ENCODE peak calls at places on chromosomes 3 and 15, in eight cellular contexts. One of them, this sample, is unnamed. For H3K4me1, the result is how much of the 10 kb centered on the place peaks cover.

GRCh38 chr15:98896002-98896721 is 111.4 kb downstream of the PGPEP1L start:
- DNase-seq in tibial artery: no peak
- DNase-seq in ovary: no peak
- DNase-seq in stomach: no peak
- DNase-seq in esophagus muscularis mucosa: no peak
- DNase-seq in endothelial cell of umbilical vein: peak
- DNase-seq in A549: peak
- DNase-seq in tibial nerve: no peak
- DNase-seq in this sample: peak

GRCh38 chr15:27853624-27854455 is 245.3 kb downstream of the OCA2 start:
- DNase-seq in A549: no peak
- DNase-seq in tibial nerve: no peak
- DNase-seq in ovary: no peak
- DNase-seq in tibial artery: no peak
- DNase-seq in endothelial cell of umbilical vein: no peak
- DNase-seq in esophagus muscularis mucosa: peak
- DNase-seq in stomach: peak
- DNase-seq in this sample: no peak

GRCh38 chr3:45760878-45761711 is 35.2 kb downstream of the SLC6A20 start:
- DNase-seq in endothelial cell of umbilical vein: peak
- DNase-seq in esophagus muscularis mucosa: no peak
- DNase-seq in tibial artery: no peak
- DNase-seq in stomach: peak
- DNase-seq in tibial nerve: peak
- DNase-seq in A549: peak
- DNase-seq in ovary: no peak
- DNase-seq in this sample: peak

GRCh38 chr15:31472636-31473383 is 146.2 kb downstream of the KLF13 start:
- DNase-seq in endothelial cell of umbilical vein: peak
- DNase-seq in A549: no peak
- DNase-seq in ovary: peak
- DNase-seq in esophagus muscularis mucosa: no peak
- DNase-seq in tibial artery: no peak
- DNase-seq in tibial nerve: no peak
- DNase-seq in stomach: peak
- DNase-seq in this sample: no peak

GRCh38 chr15:73691398-73691797 is 7.2 kb downstream of the CD276 start:
- DNase-seq in ovary: no peak
- DNase-seq in tibial artery: peak
- DNase-seq in stomach: peak
- DNase-seq in endothelial cell of umbilical vein: peak
- DNase-seq in esophagus muscularis mucosa: no peak
- DNase-seq in tibial nerve: peak
- DNase-seq in A549: no peak
- DNase-seq in this sample: peak

GRCh38 chr3:194022052-194022451 is 113.9 kb upstream of the HES1 start:
- DNase-seq in esophagus muscularis mucosa: no peak
- DNase-seq in endothelial cell of umbilical vein: no peak
- DNase-seq in tibial artery: no peak
- DNase-seq in ovary: no peak
- DNase-seq in tibial nerve: no peak
- DNase-seq in A549: no peak
- DNase-seq in stomach: no peak
- DNase-seq in this sample: no peak

GRCh38 chr3:178320481-178321352 is 215.5 kb upstream of the KCNMB2 start:
- DNase-seq in esophagus muscularis mucosa: no peak
- DNase-seq in tibial artery: no peak
- DNase-seq in ovary: peak
- DNase-seq in endothelial cell of umbilical vein: peak
- DNase-seq in A549: no peak
- DNase-seq in tibial nerve: no peak
- DNase-seq in stomach: peak
- DNase-seq in this sample: peak

GRCh38 chr3:194301730-194302129 is 49.4 kb downstream of the CPN2 start:
- DNase-seq in A549: no peak
- DNase-seq in esophagus muscularis mucosa: no peak
- DNase-seq in ovary: no peak
- DNase-seq in tibial nerve: no peak
- DNase-seq in stomach: no peak
- DNase-seq in tibial artery: no peak
- DNase-seq in endothelial cell of umbilical vein: no peak
- DNase-seq in this sample: no peak

GRCh38 chr3:110677506-110677905 is 394.1 kb upstream of the NECTIN3 start:
- DNase-seq in stomach: no peak
- DNase-seq in endothelial cell of umbilical vein: no peak
- DNase-seq in ovary: no peak
- DNase-seq in tibial artery: no peak
- DNase-seq in tibial nerve: no peak
- DNase-seq in esophagus muscularis mucosa: no peak
- DNase-seq in A549: no peak
- DNase-seq in this sample: no peak

GRCh38 chr3:9928158-9928557 is 5.5 kb upstream of the CRELD1 start:
- DNase-seq in tibial artery: no peak
- DNase-seq in ovary: no peak
- DNase-seq in tibial nerve: no peak
- DNase-seq in stomach: no peak
- DNase-seq in endothelial cell of umbilical vein: no peak
- DNase-seq in esophagus muscularis mucosa: no peak
- DNase-seq in A549: no peak
- DNase-seq in this sample: no peak

GRCh38 chr3:28840976-28841376 is 439.9 kb upstream of the RBMS3 start:
- DNase-seq in stomach: no peak
- DNase-seq in endothelial cell of umbilical vein: no peak
- DNase-seq in tibial nerve: no peak
- DNase-seq in ovary: no peak
- DNase-seq in A549: no peak
- DNase-seq in tibial artery: no peak
- DNase-seq in esophagus muscularis mucosa: no peak
- DNase-seq in this sample: no peak

GRCh38 chr3:46671541-46672348 is 21.7 kb downstream of the ALS2CL start:
- DNase-seq in A549: no peak
- DNase-seq in tibial artery: peak
- DNase-seq in tibial nerve: no peak
- DNase-seq in ovary: peak
- DNase-seq in esophagus muscularis mucosa: no peak
- DNase-seq in endothelial cell of umbilical vein: no peak
- DNase-seq in stomach: no peak
- DNase-seq in this sample: no peak

GRCh38 chr15:89767411-89767915 is 8.7 kb upstream of the MESP2 start:
- DNase-seq in ovary: no peak
- DNase-seq in tibial nerve: no peak
- DNase-seq in endothelial cell of umbilical vein: no peak
- DNase-seq in A549: no peak
- DNase-seq in tibial artery: no peak
- DNase-seq in esophagus muscularis mucosa: no peak
- DNase-seq in stomach: peak
- DNase-seq in this sample: no peak

GRCh38 chr3:138949445-138950005 is 2.5 kb downstream of the FOXL2NB start:
- DNase-seq in tibial nerve: no peak
- DNase-seq in endothelial cell of umbilical vein: no peak
- DNase-seq in tibial artery: no peak
- DNase-seq in ovary: no peak
- DNase-seq in stomach: no peak
- DNase-seq in esophagus muscularis mucosa: no peak
- DNase-seq in A549: no peak
- DNase-seq in this sample: no peak

GRCh38 chr3:55675478-55675877 is 188.4 kb upstream of the WNT5A start:
- DNase-seq in ovary: no peak
- DNase-seq in endothelial cell of umbilical vein: no peak
- DNase-seq in esophagus muscularis mucosa: no peak
- DNase-seq in A549: no peak
- DNase-seq in stomach: no peak
- DNase-seq in tibial nerve: no peak
- DNase-seq in tibial artery: no peak
- DNase-seq in this sample: no peak

GRCh38 chr3:14413381-14414071 is 11.1 kb downstream of the SLC6A6 start:
- DNase-seq in stomach: no peak
- DNase-seq in ovary: no peak
- DNase-seq in esophagus muscularis mucosa: no peak
- DNase-seq in endothelial cell of umbilical vein: no peak
- DNase-seq in A549: no peak
- DNase-seq in tibial artery: no peak
- DNase-seq in tibial nerve: no peak
- DNase-seq in this sample: peak

GRCh38 chr3:50396502-50396901 is 37.2 kb upstream of the TMEM115 start:
- DNase-seq in tibial nerve: no peak
- DNase-seq in ovary: no peak
- DNase-seq in stomach: peak
- DNase-seq in esophagus muscularis mucosa: no peak
- DNase-seq in tibial artery: no peak
- DNase-seq in endothelial cell of umbilical vein: no peak
- DNase-seq in A549: no peak
- DNase-seq in this sample: no peak

DNA sequence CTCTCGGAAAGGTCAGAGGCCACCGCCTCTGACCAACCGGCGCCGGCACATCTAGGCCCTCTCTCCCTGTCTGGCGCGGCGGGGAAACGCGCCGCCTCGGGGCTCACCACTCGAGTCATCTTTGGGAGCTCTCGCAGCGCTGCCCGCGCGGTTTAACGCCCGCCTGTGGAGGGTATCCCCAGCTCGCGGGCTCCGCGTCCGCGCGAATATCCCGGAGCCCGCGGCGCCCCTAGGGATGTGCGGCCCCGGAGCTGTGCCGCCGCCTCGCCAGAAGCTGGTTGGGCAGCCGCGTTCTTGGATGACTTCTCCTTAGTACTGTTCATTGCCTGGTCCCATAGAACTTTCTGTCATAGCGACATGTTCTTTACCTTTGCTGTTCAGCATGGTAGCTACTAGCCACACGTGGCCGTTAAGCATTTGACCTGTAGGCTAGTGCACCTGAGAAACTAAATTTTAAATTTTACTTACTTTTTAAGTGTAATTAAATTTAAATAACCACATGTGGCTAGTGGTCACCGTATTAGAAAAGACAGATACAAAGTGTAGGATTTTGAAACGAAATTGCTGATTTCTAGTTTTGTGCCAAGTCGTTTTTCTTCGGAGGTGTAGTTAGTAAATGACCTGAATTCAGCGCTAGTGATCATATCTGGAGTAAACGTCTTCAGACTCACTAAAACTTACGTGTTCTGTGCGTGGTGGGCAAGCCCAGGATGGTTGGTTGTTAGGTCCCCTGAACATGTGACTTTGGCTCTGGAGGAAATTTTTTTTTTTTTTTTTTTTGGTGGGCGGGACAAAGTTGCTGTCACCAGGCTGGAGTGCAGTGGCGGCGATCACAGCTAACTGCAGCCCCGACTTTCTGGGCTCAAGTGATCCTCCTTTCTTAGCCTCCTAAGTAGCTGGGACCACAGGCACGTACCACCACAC is 835 bp downstream of the ARIH2 start:
- DNase-seq in A549: peak
- DNase-seq in ovary: no peak
- DNase-seq in esophagus muscularis mucosa: peak
- DNase-seq in tibial nerve: no peak
- DNase-seq in tibial artery: peak
- DNase-seq in endothelial cell of umbilical vein: peak
- DNase-seq in stomach: peak
- DNase-seq in this sample: peak
- TF ChIP-seq CTCF in A549: no peak
- TF ChIP-seq CTCF in ovary: no peak
- TF ChIP-seq CTCF in esophagus muscularis mucosa: no peak
- TF ChIP-seq CTCF in tibial nerve: no peak
- TF ChIP-seq CTCF in tibial artery: no peak
- TF ChIP-seq CTCF in endothelial cell of umbilical vein: no peak
- TF ChIP-seq CTCF in stomach: no peak
- TF ChIP-seq CTCF in this sample: peak

DNA sequence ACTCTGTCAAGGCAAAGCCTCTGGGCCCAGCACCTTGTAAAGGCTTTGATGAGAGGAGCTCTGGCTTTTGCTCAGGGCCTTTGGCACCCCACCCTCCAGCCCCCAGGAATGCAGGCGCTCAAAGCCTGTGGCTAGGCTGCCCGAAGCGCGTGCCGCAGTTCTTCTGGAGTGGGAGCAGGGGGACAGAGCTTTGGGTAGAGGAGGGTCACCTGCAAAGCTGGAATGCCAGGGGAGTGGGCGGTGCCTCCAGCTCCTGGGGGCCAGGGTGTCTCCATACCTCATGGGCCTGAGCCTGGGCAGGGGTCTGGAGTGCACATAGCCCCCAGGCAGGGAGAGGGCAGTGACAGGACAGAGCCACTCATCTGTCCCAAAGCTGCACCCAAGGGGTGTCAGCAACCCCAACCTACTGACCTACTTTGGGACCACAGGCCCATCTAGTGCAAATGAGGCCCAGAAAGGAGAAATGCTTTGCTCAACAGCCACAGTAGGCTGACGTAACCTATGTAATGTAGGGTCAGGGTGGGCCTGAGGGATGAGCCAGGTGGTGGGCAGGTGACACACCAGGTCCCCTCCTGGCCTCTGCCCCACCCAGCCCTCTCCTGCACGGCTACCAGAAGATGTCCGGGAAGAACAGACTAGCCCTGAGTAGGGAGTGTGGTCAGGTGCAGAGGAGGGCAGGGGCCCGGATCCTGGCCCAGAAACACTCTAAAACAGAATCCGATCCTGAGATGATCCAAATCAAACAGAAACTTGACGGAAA is 2.2 kb upstream of the CALML4 start:
- DNase-seq in ovary: no peak
- DNase-seq in tibial artery: no peak
- DNase-seq in stomach: peak
- DNase-seq in tibial nerve: no peak
- DNase-seq in endothelial cell of umbilical vein: no peak
- DNase-seq in esophagus muscularis mucosa: no peak
- DNase-seq in A549: no peak
- DNase-seq in this sample: no peak
- H3K27ac ChIP-seq in ovary: no peak
- H3K27ac ChIP-seq in tibial artery: no peak
- H3K27ac ChIP-seq in stomach: no peak
- H3K27ac ChIP-seq in tibial nerve: no peak
- H3K27ac ChIP-seq in endothelial cell of umbilical vein: no peak
- H3K27ac ChIP-seq in esophagus muscularis mucosa: no peak
- H3K27ac ChIP-seq in A549: no peak
- H3K27ac ChIP-seq in this sample: no peak

GRCh38 chr3:114671741-114672510 is 378.1 kb downstream of the TIGIT start:
- DNase-seq in tibial artery: no peak
- DNase-seq in esophagus muscularis mucosa: no peak
- DNase-seq in endothelial cell of umbilical vein: no peak
- DNase-seq in stomach: no peak
- DNase-seq in tibial nerve: no peak
- DNase-seq in ovary: no peak
- DNase-seq in A549: no peak
- DNase-seq in this sample: no peak
- H3K4me1 ChIP-seq in tibial artery: under half
- H3K4me1 ChIP-seq in esophagus muscularis mucosa: under half
- H3K4me1 ChIP-seq in endothelial cell of umbilical vein: under half
- H3K4me1 ChIP-seq in stomach: under half
- H3K4me1 ChIP-seq in tibial nerve: under half
- H3K4me1 ChIP-seq in ovary: under half
- H3K4me1 ChIP-seq in A549: under half
- H3K4me1 ChIP-seq in this sample: under half

DNA sequence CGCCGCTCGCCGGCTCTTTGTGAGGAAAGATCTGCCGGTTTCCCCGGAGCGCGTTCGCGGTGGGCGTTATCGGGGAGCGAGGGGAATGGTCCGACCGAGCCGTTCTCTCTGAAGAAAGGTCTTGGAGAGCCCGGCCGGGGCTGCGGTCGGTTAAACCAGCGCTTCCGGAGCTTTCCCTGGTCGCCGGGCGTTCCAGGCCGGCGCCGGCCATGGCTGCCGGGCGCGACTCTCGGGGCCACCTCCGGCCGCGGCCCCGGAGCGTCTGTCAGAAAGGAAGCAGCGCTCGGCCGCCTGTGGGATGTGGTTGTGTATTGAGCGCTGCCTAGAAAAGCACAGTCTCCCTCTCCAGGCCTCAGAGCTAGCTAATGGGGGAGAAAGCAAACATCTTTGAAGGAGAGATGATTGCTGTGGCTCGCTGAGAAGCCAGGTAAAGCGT is 731 bp downstream of the FYTTD1 start:
- DNase-seq in stomach: peak
- DNase-seq in esophagus muscularis mucosa: no peak
- DNase-seq in tibial artery: peak
- DNase-seq in endothelial cell of umbilical vein: peak
- DNase-seq in ovary: peak
- DNase-seq in tibial nerve: peak
- DNase-seq in A549: peak
- DNase-seq in this sample: peak
- TF ChIP-seq CTCF in stomach: no peak
- TF ChIP-seq CTCF in esophagus muscularis mucosa: no peak
- TF ChIP-seq CTCF in tibial artery: no peak
- TF ChIP-seq CTCF in endothelial cell of umbilical vein: no peak
- TF ChIP-seq CTCF in ovary: no peak
- TF ChIP-seq CTCF in tibial nerve: peak
- TF ChIP-seq CTCF in A549: no peak
- TF ChIP-seq CTCF in this sample: no peak

This sample was measured in cardiac muscle cell.